ENCODE peak calls at places on chromosome 19, in four cellular contexts. One of them, this sample, is unnamed.

GRCh38 chr19:18792661-18793060 is 1.6 kb upstream of the COMP start:
- DNase-seq in GM23338: no peak
- DNase-seq in fibroblast of pulmonary artery: no peak
- DNase-seq in testis: no peak
- DNase-seq in this sample: no peak

GRCh38 chr19:42166336-42166735 is 34.1 kb upstream of the POU2F2 start:
- DNase-seq in GM23338: no peak
- DNase-seq in fibroblast of pulmonary artery: no peak
- DNase-seq in testis: no peak
- DNase-seq in this sample: no peak

GRCh38 chr19:38073806-38074685 is 150.0 kb downstream of the DPF1 start:
- DNase-seq in GM23338: peak
- DNase-seq in fibroblast of pulmonary artery: no peak
- DNase-seq in testis: no peak
- DNase-seq in this sample: no peak

GRCh38 chr19:12092065-12092867 is 27.7 kb downstream of the ZNF844 start:
- DNase-seq in GM23338: peak
- DNase-seq in fibroblast of pulmonary artery: peak
- DNase-seq in testis: peak
- DNase-seq in this sample: peak

GRCh38 chr19:38569368-38569983 is 48.3 kb downstream of the MAP4K1 start:
- DNase-seq in GM23338: no peak
- DNase-seq in fibroblast of pulmonary artery: no peak
- DNase-seq in testis: no peak
- DNase-seq in this sample: no peak

GRCh38 chr19:52231154-52231565 is 38.2 kb upstream of the ZNF766 start:
- DNase-seq in GM23338: no peak
- DNase-seq in fibroblast of pulmonary artery: peak
- DNase-seq in testis: peak
- DNase-seq in this sample: no peak

GRCh38 chr19:39352549-39353285 is 10.5 kb downstream of the SAMD4B start:
- DNase-seq in GM23338: no peak
- DNase-seq in fibroblast of pulmonary artery: no peak
- DNase-seq in testis: peak
- DNase-seq in this sample: no peak

GRCh38 chr19:42076375-42076944 is 494 bp downstream of the ZNF574 start:
- DNase-seq in GM23338: peak
- DNase-seq in fibroblast of pulmonary artery: no peak
- DNase-seq in testis: peak
- DNase-seq in this sample: no peak

GRCh38 chr19:763181-763580 is 12.3 kb downstream of the MISP start:
- DNase-seq in GM23338: no peak
- DNase-seq in fibroblast of pulmonary artery: no peak
- DNase-seq in testis: no peak
- DNase-seq in this sample: no peak

GRCh38 chr19:20787766-20788165 is 11.7 kb downstream of the ZNF66 start:
- DNase-seq in GM23338: no peak
- DNase-seq in fibroblast of pulmonary artery: no peak
- DNase-seq in testis: no peak
- DNase-seq in this sample: peak

GRCh38 chr19:5397804-5398692 is 57.2 kb upstream of the ZNRF4 start:
- DNase-seq in GM23338: peak
- DNase-seq in fibroblast of pulmonary artery: peak
- DNase-seq in testis: no peak
- DNase-seq in this sample: peak

GRCh38 chr19:50875795-50876422 is 2.7 kb downstream of the KLK2 start:
- DNase-seq in GM23338: no peak
- DNase-seq in fibroblast of pulmonary artery: no peak
- DNase-seq in testis: no peak
- DNase-seq in this sample: no peak

GRCh38 chr19:39004403-39004802 is 27.9 kb downstream of the FBXO27 start:
- DNase-seq in GM23338: no peak
- DNase-seq in fibroblast of pulmonary artery: no peak
- DNase-seq in testis: no peak
- DNase-seq in this sample: no peak

GRCh38 chr19:41192574-41193419 is at the start of gene CYP2S1:
- DNase-seq in GM23338: peak
- DNase-seq in fibroblast of pulmonary artery: no peak
- DNase-seq in testis: no peak
- DNase-seq in this sample: peak

GRCh38 chr19:17929056-17929455 is 3.8 kb upstream of the CCDC124 start:
- DNase-seq in GM23338: no peak
- DNase-seq in fibroblast of pulmonary artery: no peak
- DNase-seq in testis: no peak
- DNase-seq in this sample: no peak

GRCh38 chr19:19655051-19655594 is 8.4 kb downstream of the ATP13A1 start:
- DNase-seq in GM23338: no peak
- DNase-seq in fibroblast of pulmonary artery: no peak
- DNase-seq in testis: no peak
- DNase-seq in this sample: no peak

GRCh38 chr19:7928741-7929701 is 3.1 kb upstream of the CTXN1 start:
- DNase-seq in GM23338: peak
- DNase-seq in fibroblast of pulmonary artery: peak
- DNase-seq in testis: no peak
- DNase-seq in this sample: peak

GRCh38 chr19:49111218-49111998 is 2.8 kb upstream of the LIN7B start:
- DNase-seq in GM23338: no peak
- DNase-seq in fibroblast of pulmonary artery: no peak
- DNase-seq in testis: no peak
- DNase-seq in this sample: no peak

GRCh38 chr19:35903550-35904179 is 1.3 kb downstream of the HCST start:
- DNase-seq in GM23338: peak
- DNase-seq in fibroblast of pulmonary artery: peak
- DNase-seq in testis: peak
- DNase-seq in this sample: peak

GRCh38 chr19:4955274-4955673 is 13.6 kb upstream of the KDM4B start:
- DNase-seq in GM23338: no peak
- DNase-seq in fibroblast of pulmonary artery: no peak
- DNase-seq in testis: no peak
- DNase-seq in this sample: no peak

GRCh38 chr19:51020988-51021651 is 1.6 kb upstream of the KLK10 start:
- DNase-seq in GM23338: peak
- DNase-seq in fibroblast of pulmonary artery: peak
- DNase-seq in testis: peak
- DNase-seq in this sample: peak

GRCh38 chr19:49808762-49809154 is 4.3 kb downstream of the FUZ start:
- DNase-seq in GM23338: peak
- DNase-seq in fibroblast of pulmonary artery: peak
- DNase-seq in testis: peak
- DNase-seq in this sample: peak

GRCh38 chr19:19338082-19338481 is 17.5 kb downstream of the MAU2 start:
- DNase-seq in GM23338: no peak
- DNase-seq in fibroblast of pulmonary artery: peak
- DNase-seq in testis: no peak
- DNase-seq in this sample: no peak

GRCh38 chr19:50568321-50569022 is at the start of gene LRRC4B:
- DNase-seq in GM23338: peak
- DNase-seq in fibroblast of pulmonary artery: peak
- DNase-seq in testis: no peak
- DNase-seq in this sample: no peak

GRCh38 chr19:41869374-41869955 is 7.6 kb upstream of the CD79A start:
- DNase-seq in GM23338: no peak
- DNase-seq in fibroblast of pulmonary artery: no peak
- DNase-seq in testis: no peak
- DNase-seq in this sample: no peak

GRCh38 chr19:37929512-37929911 is 22.5 kb downstream of the SIPA1L3 start:
- DNase-seq in GM23338: peak
- DNase-seq in fibroblast of pulmonary artery: no peak
- DNase-seq in testis: no peak
- DNase-seq in this sample: no peak

GRCh38 chr19:14248578-14249011 is 42.6 kb upstream of the ADGRL1 start:
- DNase-seq in GM23338: peak
- DNase-seq in fibroblast of pulmonary artery: peak
- DNase-seq in testis: peak
- DNase-seq in this sample: peak

GRCh38 chr19:35937345-35938281 is 1.4 kb downstream of the LRFN3 start:
- DNase-seq in GM23338: no peak
- DNase-seq in fibroblast of pulmonary artery: no peak
- DNase-seq in testis: no peak
- DNase-seq in this sample: no peak

GRCh38 chr19:511101-511841 is 4.0 kb downstream of the TPGS1 start:
- DNase-seq in GM23338: no peak
- DNase-seq in fibroblast of pulmonary artery: peak
- DNase-seq in testis: no peak
- DNase-seq in this sample: peak

GRCh38 chr19:29120471-29120870 is 92.5 kb downstream of the UQCRFS1 start:
- DNase-seq in GM23338: no peak
- DNase-seq in fibroblast of pulmonary artery: no peak
- DNase-seq in testis: no peak
- DNase-seq in this sample: no peak

GRCh38 chr19:29119582-29119981 is 93.4 kb downstream of the UQCRFS1 start:
- DNase-seq in GM23338: peak
- DNase-seq in fibroblast of pulmonary artery: no peak
- DNase-seq in testis: peak
- DNase-seq in this sample: no peak

GRCh38 chr19:29121684-29122083 is 91.3 kb downstream of the UQCRFS1 start:
- DNase-seq in GM23338: peak
- DNase-seq in fibroblast of pulmonary artery: no peak
- DNase-seq in testis: peak
- DNase-seq in this sample: peak

GRCh38 chr19:29118384-29118783 is 94.6 kb downstream of the UQCRFS1 start:
- DNase-seq in GM23338: no peak
- DNase-seq in fibroblast of pulmonary artery: no peak
- DNase-seq in testis: no peak
- DNase-seq in this sample: no peak

DNA sequence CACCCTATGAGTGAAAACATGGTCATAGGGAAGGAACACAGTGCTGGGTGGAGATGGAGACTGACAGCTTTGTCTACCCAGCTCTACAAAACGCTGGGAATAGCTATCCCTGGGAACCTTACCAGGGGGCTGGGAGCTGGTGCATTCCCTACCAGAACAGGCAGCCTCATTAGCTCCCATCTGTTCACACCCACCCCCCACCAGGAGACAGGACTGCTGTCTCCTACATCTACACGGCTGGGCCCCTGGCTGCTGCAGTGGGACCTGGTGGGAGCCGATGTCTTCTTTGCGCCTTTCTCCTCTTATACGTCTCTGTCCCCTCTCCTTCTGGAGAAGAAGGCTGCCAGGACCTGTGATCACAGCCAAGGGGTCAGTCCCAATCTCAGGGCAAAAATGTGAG is 90.8 kb downstream of the UQCRFS1 start:
- DNase-seq in GM23338: no peak
- DNase-seq in fibroblast of pulmonary artery: no peak
- DNase-seq in testis: no peak
- DNase-seq in this sample: no peak
- TF ChIP-seq CTCF in GM23338: no peak
- TF ChIP-seq CTCF in fibroblast of pulmonary artery: no peak
- TF ChIP-seq CTCF in testis: no peak
- TF ChIP-seq CTCF in this sample: no peak

DNA sequence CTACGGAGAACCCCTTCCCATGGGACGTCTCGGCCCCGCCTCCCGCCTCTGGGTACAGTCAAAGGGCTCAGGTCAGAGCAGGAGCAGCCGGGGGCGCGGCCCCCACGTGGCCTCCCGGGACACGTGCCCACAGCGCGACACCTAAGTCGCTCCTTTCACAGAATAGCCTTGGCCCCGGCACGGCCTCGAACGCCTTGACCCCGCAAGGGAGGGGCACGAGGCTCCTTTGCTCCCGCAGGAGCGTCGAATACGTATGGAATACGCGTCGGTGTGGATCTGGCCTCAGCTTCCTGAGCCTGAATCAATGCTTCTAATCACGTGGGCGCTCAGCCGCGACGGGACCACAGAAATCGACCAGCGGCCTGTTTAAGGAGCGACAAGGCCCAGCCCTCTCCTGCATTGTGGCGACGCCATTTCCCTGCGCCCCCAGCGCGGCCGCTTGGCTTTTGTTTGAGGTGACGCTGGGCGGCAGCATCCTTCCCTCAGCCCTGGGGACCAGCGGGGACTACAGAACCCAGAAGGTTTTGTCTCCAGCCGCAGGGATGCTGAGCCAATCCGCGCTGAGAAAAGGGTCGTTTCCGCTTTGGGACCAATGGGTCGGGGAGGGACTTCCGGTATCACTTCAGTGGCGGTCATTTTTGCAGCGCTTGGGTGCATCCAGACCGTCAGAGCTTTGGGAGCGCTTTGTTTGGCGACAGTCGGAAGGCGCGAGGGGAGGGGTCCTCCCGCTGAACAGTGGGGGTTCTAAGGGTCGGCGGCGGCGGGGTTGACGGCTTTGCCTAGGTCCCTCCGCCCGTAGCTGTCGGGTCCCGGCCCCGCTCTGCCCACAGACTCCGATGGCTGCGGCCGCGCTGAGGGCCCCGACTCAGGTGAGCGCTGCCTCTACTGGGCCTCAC is at the start of gene ZIK1:
- DNase-seq in GM23338: peak
- DNase-seq in fibroblast of pulmonary artery: peak
- DNase-seq in testis: peak
- DNase-seq in this sample: peak
- TF ChIP-seq CTCF in GM23338: peak
- TF ChIP-seq CTCF in fibroblast of pulmonary artery: no peak
- TF ChIP-seq CTCF in testis: no peak
- TF ChIP-seq CTCF in this sample: no peak

GRCh38 chr19:44582581-44583265 is 30.6 kb upstream of the IGSF23 start:
- DNase-seq in GM23338: peak
- DNase-seq in fibroblast of pulmonary artery: peak
- DNase-seq in testis: peak
- DNase-seq in this sample: peak
- TF ChIP-seq CTCF in GM23338: peak
- TF ChIP-seq CTCF in fibroblast of pulmonary artery: peak
- TF ChIP-seq CTCF in testis: no peak
- TF ChIP-seq CTCF in this sample: peak

GRCh38 chr19:10550336-10550735 is 6.6 kb downstream of the ATG4D start:
- DNase-seq in GM23338: no peak
- DNase-seq in fibroblast of pulmonary artery: no peak
- DNase-seq in testis: no peak
- DNase-seq in this sample: peak

GRCh38 chr19:10553087-10553667 is 9.5 kb downstream of the ATG4D start:
- DNase-seq in GM23338: no peak
- DNase-seq in fibroblast of pulmonary artery: no peak
- DNase-seq in testis: no peak
- DNase-seq in this sample: peak

GRCh38 chr19:10552596-10553053 is 8.9 kb downstream of the ATG4D start:
- DNase-seq in GM23338: peak
- DNase-seq in fibroblast of pulmonary artery: no peak
- DNase-seq in testis: peak
- DNase-seq in this sample: peak

GRCh38 chr19:10549733-10550132 is 6.0 kb downstream of the ATG4D start:
- DNase-seq in GM23338: no peak
- DNase-seq in fibroblast of pulmonary artery: no peak
- DNase-seq in testis: no peak
- DNase-seq in this sample: no peak

DNA sequence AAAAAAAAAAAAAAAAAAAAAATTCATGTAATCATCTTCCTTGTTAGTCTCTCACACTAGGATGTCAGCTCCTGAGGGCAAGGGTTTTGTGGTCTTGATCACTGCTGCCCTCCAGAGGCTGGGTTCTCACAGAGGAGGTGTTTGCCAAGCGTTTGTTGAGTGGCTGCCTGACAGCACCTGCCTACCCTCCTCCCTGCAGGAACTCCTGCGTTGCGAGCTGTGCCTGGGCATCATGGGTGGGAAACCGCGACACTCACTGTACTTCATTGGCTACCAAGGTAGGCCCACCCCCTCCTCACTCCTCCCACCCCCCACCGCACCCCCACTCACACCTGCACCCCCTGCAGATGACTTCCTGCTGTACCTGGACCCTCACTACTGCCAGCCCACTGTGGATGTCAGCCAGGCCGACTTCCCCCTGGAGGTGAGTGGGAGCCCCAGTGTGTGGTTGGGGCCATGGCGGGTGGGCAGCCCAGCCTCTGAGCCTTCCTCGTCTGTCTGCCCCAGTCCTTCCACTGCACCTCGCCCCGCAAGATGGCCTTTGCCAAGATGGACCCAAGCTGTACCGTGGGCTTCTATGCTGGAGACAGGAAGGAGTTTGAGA is 8.1 kb downstream of the ATG4D start:
- DNase-seq in GM23338: peak
- DNase-seq in fibroblast of pulmonary artery: peak
- DNase-seq in testis: no peak
- DNase-seq in this sample: peak
- TF ChIP-seq CTCF in GM23338: peak
- TF ChIP-seq CTCF in fibroblast of pulmonary artery: peak
- TF ChIP-seq CTCF in testis: no peak
- TF ChIP-seq CTCF in this sample: no peak

This sample was measured in activated CD8-positive, alpha-beta T cell treated with anti-CD3 and anti-CD28 coated beads for 36 hours.